ENCODE peak calls at places on chromosomes 7 and 10, in five cellular contexts. O, N, R, Q and G are unnamed samples.

GRCh38 chr7:23894891-23895569 is 185.0 kb downstream of the STK31 start:
- DNase-seq in Q (no peak), R (no peak), O (no peak), N (no peak), G (no peak)

GRCh38 chr7:155377837-155378579 is 79.9 kb upstream of the EN2 start:
- DNase-seq in R (peak), O (no peak), N (no peak), Q (peak), G (no peak)

GRCh38 chr7:136058561-136058960 is 81.4 kb upstream of the MTPN start:
- DNase-seq in Q (peak), O (no peak), R (no peak), N (no peak), G (no peak)

GRCh38 chr7:101893326-101894085 is 76.1 kb downstream of the CUX1 start:
- DNase-seq in R (no peak), O (no peak), N (no peak), Q (no peak), G (no peak)

GRCh38 chr7:79308176-79308575 is 145.3 kb downstream of the MAGI2 start:
- DNase-seq in O (no peak), R (no peak), Q (peak), N (no peak), G (no peak)

GRCh38 chr10:77710759-77711682 is 73.4 kb upstream of the KCNMA1 start:
- DNase-seq in R (peak), N (peak), O (peak), Q (peak), G (peak)

GRCh38 chr10:14063531-14064317 is 267.0 kb downstream of the FRMD4A start:
- DNase-seq in Q (no peak), N (no peak), O (peak), R (peak), G (no peak)

GRCh38 chr7:82740246-82740848 is 296.8 kb upstream of the CACNA2D1 start:
- DNase-seq in Q (peak), R (peak), N (peak), O (no peak), G (no peak)

GRCh38 chr10:21482821-21483220 is 42.7 kb downstream of the SKIDA1 start:
- DNase-seq in N (no peak), Q (no peak), O (no peak), R (no peak), G (no peak)

GRCh38 chr7:137879357-137880158 is 32.8 kb upstream of the DGKI start:
- DNase-seq in N (no peak), O (peak), R (peak), Q (peak), G (no peak)

GRCh38 chr10:26550774-26551526 is 112.8 kb downstream of the APBB1IP start:
- DNase-seq in Q (peak), R (no peak), N (no peak), O (no peak), G (no peak)
- TF ChIP-seq CTCF in Q (peak), R (no peak), N (no peak), O (no peak), G (no peak)

GRCh38 chr10:96716396-96716795 is 3.9 kb downstream of the PIK3AP1 start:
- DNase-seq in O (no peak), R (no peak), Q (no peak), N (no peak), G (no peak)
- H3K27ac ChIP-seq in O (no peak), R (no peak), Q (no peak), N (no peak), G (no peak)

DNA sequence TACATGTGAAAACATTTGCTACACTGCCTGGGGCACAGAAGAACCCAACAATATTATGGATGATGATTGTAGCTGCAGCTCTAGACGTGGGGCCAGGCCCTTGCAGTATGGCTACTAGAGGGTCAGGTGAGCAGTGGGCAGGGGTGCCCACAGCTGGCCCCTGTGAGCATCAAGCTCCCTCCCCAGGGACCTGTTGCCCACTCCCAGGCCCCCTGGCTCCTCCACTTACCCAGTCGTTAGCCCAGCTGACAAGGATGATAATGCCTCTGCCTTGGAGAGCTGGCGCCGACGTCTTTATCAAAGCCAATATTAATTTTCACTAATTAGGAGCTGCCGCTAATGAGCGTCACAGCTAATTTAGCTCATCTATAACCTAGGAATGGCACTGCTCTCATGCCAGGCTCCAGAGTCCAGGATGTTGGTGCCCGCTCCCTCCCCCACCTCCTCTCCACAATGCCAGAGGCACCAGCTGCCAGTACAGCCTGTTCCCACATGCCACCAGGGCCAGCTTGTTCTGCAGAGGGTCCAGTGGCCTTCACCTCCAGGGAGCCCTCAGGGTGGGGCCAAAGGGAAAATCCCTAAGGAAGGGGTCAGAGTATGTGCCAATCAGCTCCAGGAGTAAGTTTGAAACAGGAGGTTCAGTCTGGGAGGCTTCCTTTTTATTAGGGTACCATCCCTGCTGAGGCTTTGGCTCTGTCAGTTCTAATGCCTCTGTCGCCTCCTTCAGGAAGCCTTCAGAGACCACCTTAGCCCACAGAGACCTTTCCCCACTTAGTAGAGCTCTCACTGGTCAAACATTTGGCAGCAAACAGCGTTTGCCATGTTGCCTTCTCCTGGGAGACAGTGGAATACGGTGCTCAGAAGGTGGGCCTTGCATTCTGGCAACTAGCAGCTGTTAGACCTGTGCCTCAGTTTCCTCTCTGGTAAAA is 77.2 kb downstream of the CDH23 start:
- DNase-seq in O (no peak), N (no peak), R (no peak), Q (no peak), G (no peak)
- TF ChIP-seq CTCF in O (no peak), N (no peak), R (no peak), Q (peak), G (no peak)

GRCh38 chr7:119959811-119960210 is 313.2 kb upstream of the KCND2 start:
- DNase-seq in O (no peak), N (no peak), R (peak), Q (no peak), G (no peak)

GRCh38 chr7:119964640-119965542 is 308.1 kb upstream of the KCND2 start:
- DNase-seq in R (peak), Q (no peak), N (no peak), O (no peak), G (no peak)

GRCh38 chr7:119969054-119969453 is 303.9 kb upstream of the KCND2 start:
- DNase-seq in O (no peak), Q (no peak), R (no peak), N (no peak), G (no peak)

GRCh38 chr7:119964065-119964464 is 308.9 kb upstream of the KCND2 start:
- DNase-seq in R (no peak), Q (no peak), N (no peak), O (no peak), G (no peak)

GRCh38 chr7:119963654-119964053 is 309.3 kb upstream of the KCND2 start:
- DNase-seq in Q (no peak), N (no peak), O (no peak), R (no peak), G (no peak)
- H3K27ac ChIP-seq in Q (no peak), N (no peak), O (no peak), R (no peak), G (no peak)

GRCh38 chr10:612696-613095 is 76.8 kb downstream of the DIP2C start:
- DNase-seq in O (no peak), R (no peak), N (no peak), Q (no peak), G (peak)
- TF ChIP-seq CTCF in O (no peak), R (no peak), N (no peak), Q (no peak), G (no peak)

GRCh38 chr7:158568974-158569857 is 18.4 kb downstream of the PTPRN2 start:
- DNase-seq in Q (no peak), R (no peak), N (no peak), O (no peak), G (no peak)
- H3K27ac ChIP-seq in Q (no peak), R (no peak), N (no peak), O (no peak), G (no peak)

DNA sequence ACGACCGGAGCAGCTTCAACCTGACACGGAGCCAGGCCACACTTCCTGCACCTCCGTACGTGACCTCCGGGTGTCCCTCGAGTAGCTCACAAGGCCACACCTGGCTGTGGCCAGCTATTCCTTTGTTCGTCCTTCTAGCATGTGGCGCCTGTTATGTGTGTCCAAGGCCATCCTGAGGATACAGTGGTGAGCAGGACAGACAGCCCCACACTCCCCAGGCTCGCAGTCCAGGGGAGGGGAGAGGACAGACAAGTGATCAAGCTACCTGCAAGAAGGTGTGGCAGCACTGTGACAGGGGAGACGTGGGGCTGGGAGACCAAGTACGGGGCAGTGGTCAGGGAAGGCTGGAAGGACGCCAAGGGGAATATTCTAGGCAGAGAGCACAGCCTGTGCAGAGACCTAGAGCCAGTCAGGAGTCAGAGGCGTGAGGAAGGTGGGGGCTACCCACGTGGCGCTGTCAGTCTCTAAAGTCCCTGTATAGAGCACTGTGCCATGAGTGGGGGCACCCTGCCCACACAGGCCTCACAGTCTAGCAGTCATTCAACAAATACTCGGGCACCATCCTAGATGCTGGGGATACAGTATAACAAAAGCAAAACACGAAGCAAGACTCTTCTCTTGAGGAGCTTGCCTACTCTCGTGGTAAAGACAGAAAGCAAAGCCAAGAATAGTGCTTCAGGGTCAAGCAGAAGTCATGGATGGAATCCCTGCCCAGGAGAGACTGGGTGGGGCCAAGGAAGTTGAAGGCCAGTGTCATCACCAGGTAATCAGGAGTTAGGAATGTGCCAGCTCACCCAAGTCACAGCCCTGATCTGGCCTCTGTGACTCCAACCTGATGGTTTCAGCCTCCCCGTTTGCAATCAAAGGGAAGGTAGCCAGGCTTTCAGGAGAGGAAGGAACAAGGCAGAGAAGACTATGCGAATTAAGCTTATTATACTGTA is 58.6 kb downstream of the PROSER2 start:
- DNase-seq in O (no peak), Q (peak), N (no peak), R (peak), G (no peak)
- TF ChIP-seq CTCF in O (no peak), Q (peak), N (no peak), R (no peak), G (no peak)